ENCODE peak calls at places on chromosomes 5 and 9, in four cellular contexts. One of them, this sample, is unnamed. For H3K9me3, the result is how much of the 10 kb centered on the place peaks cover.

GRCh38 chr5:98839469-98840383 is 66.3 kb downstream of the RGMB start:
- DNase-seq in A549: no peak
- DNase-seq in uterus: no peak
- DNase-seq in breast epithelium: no peak
- DNase-seq in this sample: no peak

GRCh38 chr9:129343697-129344375 is 165.8 kb upstream of the IER5L start:
- DNase-seq in A549: no peak
- DNase-seq in uterus: no peak
- DNase-seq in breast epithelium: peak
- DNase-seq in this sample: no peak

GRCh38 chr9:4563105-4563504 is 72.8 kb downstream of the SLC1A1 start:
- DNase-seq in A549: no peak
- DNase-seq in uterus: no peak
- DNase-seq in breast epithelium: no peak
- DNase-seq in this sample: no peak

GRCh38 chr9:94909250-94909894 is 182.9 kb downstream of the AOPEP start:
- DNase-seq in A549: peak
- DNase-seq in uterus: no peak
- DNase-seq in breast epithelium: no peak
- DNase-seq in this sample: no peak

GRCh38 chr9:126578029-126578428 is 35.7 kb upstream of the LMX1B start:
- DNase-seq in A549: no peak
- DNase-seq in uterus: no peak
- DNase-seq in breast epithelium: no peak
- DNase-seq in this sample: no peak

GRCh38 chr5:158389786-158390185 is 530.8 kb upstream of the CLINT1 start:
- DNase-seq in A549: no peak
- DNase-seq in uterus: no peak
- DNase-seq in breast epithelium: no peak
- DNase-seq in this sample: no peak

GRCh38 chr9:21750021-21750735 is 52.3 kb upstream of the MTAP start:
- DNase-seq in A549: no peak
- DNase-seq in uterus: no peak
- DNase-seq in breast epithelium: no peak
- DNase-seq in this sample: no peak

GRCh38 chr5:109062669-109063068 is 315.0 kb downstream of the FER start:
- DNase-seq in A549: no peak
- DNase-seq in uterus: no peak
- DNase-seq in breast epithelium: no peak
- DNase-seq in this sample: no peak

GRCh38 chr5:143434261-143435206 is 31.0 kb upstream of the NR3C1 start:
- DNase-seq in A549: no peak
- DNase-seq in uterus: no peak
- DNase-seq in breast epithelium: no peak
- DNase-seq in this sample: peak

GRCh38 chr9:106307670-106308069 is 555.3 kb upstream of the ZNF462 start:
- DNase-seq in A549: no peak
- DNase-seq in uterus: no peak
- DNase-seq in breast epithelium: no peak
- DNase-seq in this sample: no peak

GRCh38 chr5:116947691-116948528 is 373.3 kb upstream of the SEMA6A start:
- DNase-seq in A549: peak
- DNase-seq in uterus: peak
- DNase-seq in breast epithelium: peak
- DNase-seq in this sample: peak

GRCh38 chr5:103424453-103425205 is 138.0 kb downstream of the NUDT12 start:
- DNase-seq in A549: no peak
- DNase-seq in uterus: no peak
- DNase-seq in breast epithelium: no peak
- DNase-seq in this sample: no peak

GRCh38 chr5:38845555-38846378 is at the start of gene OSMR:
- DNase-seq in A549: peak
- DNase-seq in uterus: peak
- DNase-seq in breast epithelium: peak
- DNase-seq in this sample: no peak

GRCh38 chr9:129812385-129812784 is 9.4 kb downstream of the TOR1B start:
- DNase-seq in A549: no peak
- DNase-seq in uterus: no peak
- DNase-seq in breast epithelium: no peak
- DNase-seq in this sample: no peak

GRCh38 chr9:4499917-4500316 is 9.6 kb downstream of the SLC1A1 start:
- DNase-seq in A549: no peak
- DNase-seq in uterus: no peak
- DNase-seq in breast epithelium: no peak
- DNase-seq in this sample: no peak

GRCh38 chr5:61010759-61011460 is 65.9 kb downstream of the NDUFAF2 start:
- DNase-seq in A549: peak
- DNase-seq in uterus: no peak
- DNase-seq in breast epithelium: no peak
- DNase-seq in this sample: no peak

GRCh38 chr9:96514108-96514824 is 64.3 kb downstream of the HABP4 start:
- DNase-seq in A549: no peak
- DNase-seq in uterus: no peak
- DNase-seq in breast epithelium: no peak
- DNase-seq in this sample: no peak

GRCh38 chr9:68683433-68683832 is 21.6 kb upstream of the PIP5K1B start:
- DNase-seq in A549: no peak
- DNase-seq in uterus: no peak
- DNase-seq in breast epithelium: no peak
- DNase-seq in this sample: no peak

GRCh38 chr9:137067860-137068538 is 2.4 kb downstream of the SAPCD2 start:
- DNase-seq in A549: peak
- DNase-seq in uterus: peak
- DNase-seq in breast epithelium: peak
- DNase-seq in this sample: peak

GRCh38 chr5:106121972-106122605 is 1548.6 kb downstream of the EFNA5 start:
- DNase-seq in A549: peak
- DNase-seq in uterus: no peak
- DNase-seq in breast epithelium: no peak
- DNase-seq in this sample: no peak

GRCh38 chr5:66561366-66561990 is 34.7 kb upstream of the MAST4 start:
- DNase-seq in A549: no peak
- DNase-seq in uterus: no peak
- DNase-seq in breast epithelium: no peak
- DNase-seq in this sample: no peak

GRCh38 chr9:116323012-116323411 is 169.4 kb downstream of the PAPPA start:
- DNase-seq in A549: no peak
- DNase-seq in uterus: no peak
- DNase-seq in breast epithelium: no peak
- DNase-seq in this sample: no peak

GRCh38 chr5:132776077-132776931 is 735 bp downstream of the SEPTIN8 start:
- DNase-seq in A549: peak
- DNase-seq in uterus: no peak
- DNase-seq in breast epithelium: no peak
- DNase-seq in this sample: no peak

GRCh38 chr9:93256878-93257807 is 73.2 kb downstream of the WNK2 start:
- DNase-seq in A549: no peak
- DNase-seq in uterus: peak
- DNase-seq in breast epithelium: peak
- DNase-seq in this sample: no peak

GRCh38 chr5:72280655-72281069 is 39.4 kb downstream of the MRPS27 start:
- DNase-seq in A549: peak
- DNase-seq in uterus: peak
- DNase-seq in breast epithelium: no peak
- DNase-seq in this sample: no peak

GRCh38 chr9:33239922-33240321 is at the start of gene SPINK4:
- DNase-seq in A549: no peak
- DNase-seq in uterus: no peak
- DNase-seq in breast epithelium: no peak
- DNase-seq in this sample: no peak

GRCh38 chr5:10556893-10557746 is 6.8 kb upstream of the ANKRD33B start:
- DNase-seq in A549: no peak
- DNase-seq in uterus: peak
- DNase-seq in breast epithelium: no peak
- DNase-seq in this sample: no peak

GRCh38 chr9:133691659-133692363 is 46.3 kb downstream of the SARDH start:
- DNase-seq in A549: no peak
- DNase-seq in uterus: no peak
- DNase-seq in breast epithelium: no peak
- DNase-seq in this sample: no peak

GRCh38 chr5:172800088-172800551 is 29.1 kb upstream of the DUSP1 start:
- DNase-seq in A549: no peak
- DNase-seq in uterus: peak
- DNase-seq in breast epithelium: no peak
- DNase-seq in this sample: no peak

GRCh38 chr9:136799079-136799853 is 3.1 kb downstream of the CCDC183 start:
- DNase-seq in A549: no peak
- DNase-seq in uterus: no peak
- DNase-seq in breast epithelium: no peak
- DNase-seq in this sample: no peak

GRCh38 chr9:71929223-71929622 is 17.8 kb downstream of the C9orf85 start:
- DNase-seq in A549: no peak
- DNase-seq in uterus: no peak
- DNase-seq in breast epithelium: no peak
- DNase-seq in this sample: no peak

GRCh38 chr5:148844433-148845279 is 18.2 kb downstream of the ADRB2 start:
- DNase-seq in A549: no peak
- DNase-seq in uterus: no peak
- DNase-seq in breast epithelium: no peak
- DNase-seq in this sample: no peak

GRCh38 chr5:69206528-69207190 is 17.3 kb downstream of the CENPH start:
- DNase-seq in A549: no peak
- DNase-seq in uterus: no peak
- DNase-seq in breast epithelium: no peak
- DNase-seq in this sample: no peak

DNA sequence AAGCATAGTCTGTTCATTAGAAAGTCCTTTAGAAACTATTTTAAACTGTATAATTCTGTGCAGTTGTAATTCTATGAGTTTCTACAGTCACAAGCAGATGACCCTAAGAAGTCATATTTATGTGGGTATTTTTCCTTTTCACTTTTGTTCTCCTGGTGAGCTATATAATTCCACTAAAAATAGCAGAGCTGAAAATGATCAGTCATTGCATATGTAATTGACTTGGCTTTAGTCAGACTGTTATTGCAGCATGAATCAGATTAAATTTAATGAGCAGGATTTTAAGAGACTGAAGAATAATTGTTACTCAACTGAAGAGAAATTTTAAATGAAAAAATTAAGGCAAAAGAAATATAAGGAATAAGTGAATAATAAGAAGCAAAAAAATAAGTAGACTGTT is 108.5 kb downstream of the MTREX start:
- DNase-seq in A549: no peak
- DNase-seq in uterus: no peak
- DNase-seq in breast epithelium: no peak
- DNase-seq in this sample: no peak
- H3K9me3 ChIP-seq in A549: under half
- H3K9me3 ChIP-seq in uterus: under half
- H3K9me3 ChIP-seq in breast epithelium: under half
- H3K9me3 ChIP-seq in this sample: under half

GRCh38 chr5:141359790-141360426 is at the start of gene PCDHGB2:
- DNase-seq in A549: no peak
- DNase-seq in uterus: no peak
- DNase-seq in breast epithelium: no peak
- DNase-seq in this sample: no peak
- H3K9me3 ChIP-seq in A549: half or more
- H3K9me3 ChIP-seq in uterus: under half
- H3K9me3 ChIP-seq in breast epithelium: half or more
- H3K9me3 ChIP-seq in this sample: under half

GRCh38 chr5:124172389-124173003 is 573.9 kb downstream of the ZNF608 start:
- DNase-seq in A549: no peak
- DNase-seq in uterus: no peak
- DNase-seq in breast epithelium: no peak
- DNase-seq in this sample: no peak
- H3K9me3 ChIP-seq in A549: under half
- H3K9me3 ChIP-seq in uterus: under half
- H3K9me3 ChIP-seq in breast epithelium: under half
- H3K9me3 ChIP-seq in this sample: under half

GRCh38 chr9:109109962-109110325 is 9.8 kb downstream of the TMEM245 start:
- DNase-seq in A549: no peak
- DNase-seq in uterus: no peak
- DNase-seq in breast epithelium: no peak
- DNase-seq in this sample: no peak
- H3K9me3 ChIP-seq in A549: under half
- H3K9me3 ChIP-seq in uterus: under half
- H3K9me3 ChIP-seq in breast epithelium: under half
- H3K9me3 ChIP-seq in this sample: under half

GRCh38 chr9:122510502-122510901 is at the start of gene OR1J2:
- DNase-seq in A549: no peak
- DNase-seq in uterus: no peak
- DNase-seq in breast epithelium: no peak
- DNase-seq in this sample: no peak

GRCh38 chr9:122506964-122507363 is 3.6 kb upstream of the OR1J2 start:
- DNase-seq in A549: no peak
- DNase-seq in uterus: no peak
- DNase-seq in breast epithelium: no peak
- DNase-seq in this sample: no peak
- H3K9me3 ChIP-seq in A549: under half
- H3K9me3 ChIP-seq in uterus: under half
- H3K9me3 ChIP-seq in breast epithelium: under half
- H3K9me3 ChIP-seq in this sample: under half

This sample was measured in T-helper 17 cell.